ENCODE peak calls at places on chromosome 20, in five cellular contexts. C is A549, K is foreskin fibroblast, O is AG04449, X is cardiac muscle cell. T is an unnamed sample.

GRCh38 chr20:20410678-20411077 is 42.8 kb downstream of the INSM1 start:
- DNase-seq in C (no peak), K (no peak), O (no peak), X (peak; percentile 71), T (no peak)

GRCh38 chr20:42530855-42531674 is 658.6 kb downstream of the PTPRT start:
- DNase-seq in C (peak; percentile 33), K (no peak), O (no peak), X (peak; percentile 36), T (no peak)

GRCh38 chr20:15930324-15931305 is 642.6 kb downstream of the KIF16B start:
- DNase-seq in C (peak; percentile 43), K (peak; percentile 59), O (no peak), X (peak; percentile 23), T (no peak)

GRCh38 chr20:37392441-37393195 is 46.7 kb downstream of the SRC start:
- DNase-seq in C (peak; percentile 84), K (no peak), O (no peak), X (no peak), T (no peak)

GRCh38 chr20:29427201-29428060 is 1830.0 kb upstream of the DEFB115 start:
- DNase-seq in C (peak; percentile 57), K (no peak), O (no peak), X (no peak), T (no peak)

GRCh38 chr20:61289166-61289565 is 37.1 kb downstream of the CDH4 start:
- DNase-seq in C (no peak), K (no peak), O (no peak), X (no peak), T (no peak)

GRCh38 chr20:21433329-21433890 is 36.1 kb upstream of the NKX2-4 start:
- DNase-seq in C (peak; percentile 4), K (peak; percentile 22), O (peak; percentile 5), X (no peak), T (no peak)

GRCh38 chr20:24235740-24236139 is 233.7 kb upstream of the SYNDIG1 start:
- DNase-seq in C (no peak), K (no peak), O (no peak), X (no peak), T (no peak)

GRCh38 chr20:10067305-10067704 is 32.5 kb downstream of the ANKEF1 start:
- DNase-seq in C (no peak), K (no peak), O (no peak), X (no peak), T (no peak)

GRCh38 chr20:20926222-20926905 is 179.8 kb downstream of the LINC00237 start:
- DNase-seq in C (no peak), K (no peak), O (no peak), X (no peak), T (no peak)

GRCh38 chr20:63054103-63054474 is 47.3 kb upstream of the BHLHE23 start:
- DNase-seq in C (no peak), K (no peak), O (no peak), X (no peak), T (no peak)

GRCh38 chr20:23666698-23667097 is 22.1 kb downstream of the CST4 start:
- DNase-seq in C (no peak), K (no peak), O (no peak), X (no peak), T (no peak)

GRCh38 chr20:62476074-62476838 is 461 bp upstream of the GATA5 start:
- DNase-seq in C (peak; percentile 48), K (no peak), O (no peak), X (peak; percentile 93), T (no peak)

GRCh38 chr20:56752274-56752673 is 123.2 kb downstream of the TFAP2C start:
- DNase-seq in C (peak; percentile 39), K (peak; percentile 20), O (no peak), X (no peak), T (peak; percentile 58)

GRCh38 chr20:44979090-44979621 is 12.8 kb downstream of the STK4 start:
- DNase-seq in C (no peak), K (no peak), O (no peak), X (no peak), T (no peak)

GRCh38 chr20:63746766-63747315 is 7.3 kb downstream of the SLC2A4RG start:
- DNase-seq in C (no peak), K (no peak), O (no peak), X (no peak), T (no peak)

GRCh38 chr20:47672166-47672565 is 113.1 kb downstream of the SULF2 start:
- DNase-seq in C (no peak), K (no peak), O (no peak), X (no peak), T (no peak)

GRCh38 chr20:53045941-53046340 is 73.8 kb downstream of the TSHZ2 start:
- DNase-seq in C (no peak), K (no peak), O (no peak), X (peak; percentile 80), T (no peak)

GRCh38 chr20:32018269-32019155 is 8.3 kb downstream of the CCM2L start:
- DNase-seq in C (peak; percentile 44), K (no peak), O (no peak), X (peak; percentile 73), T (no peak)

GRCh38 chr20:31922588-31922987 is 29.3 kb downstream of the PDRG1 start:
- DNase-seq in C (no peak), K (no peak), O (no peak), X (no peak), T (no peak)

GRCh38 chr20:52972965-52973819 is 1.0 kb downstream of the TSHZ2 start:
- DNase-seq in C (no peak), K (no peak), O (no peak), X (peak; percentile 69), T (no peak)

GRCh38 chr20:45343445-45343866 is 4.8 kb downstream of the SDC4 start:
- DNase-seq in C (no peak), K (no peak), O (no peak), X (no peak), T (no peak)

GRCh38 chr20:62969179-62969760 is 16.8 kb downstream of the SLC17A9 start:
- DNase-seq in C (no peak), K (no peak), O (no peak), X (no peak), T (no peak)

GRCh38 chr20:38172344-38172743 is 7.3 kb upstream of the TGM2 start:
- DNase-seq in C (peak; percentile 56), K (no peak), O (no peak), X (no peak), T (no peak)

GRCh38 chr20:19616620-19617019 is 141.4 kb upstream of the RIN2 start:
- DNase-seq in C (no peak), K (no peak), O (no peak), X (peak; percentile 9), T (no peak)

GRCh38 chr20:56439784-56440291 is 27.8 kb downstream of the CASS4 start:
- DNase-seq in C (no peak), K (peak; percentile 99), O (peak; percentile 98), X (no peak), T (peak; percentile 93)

DNA sequence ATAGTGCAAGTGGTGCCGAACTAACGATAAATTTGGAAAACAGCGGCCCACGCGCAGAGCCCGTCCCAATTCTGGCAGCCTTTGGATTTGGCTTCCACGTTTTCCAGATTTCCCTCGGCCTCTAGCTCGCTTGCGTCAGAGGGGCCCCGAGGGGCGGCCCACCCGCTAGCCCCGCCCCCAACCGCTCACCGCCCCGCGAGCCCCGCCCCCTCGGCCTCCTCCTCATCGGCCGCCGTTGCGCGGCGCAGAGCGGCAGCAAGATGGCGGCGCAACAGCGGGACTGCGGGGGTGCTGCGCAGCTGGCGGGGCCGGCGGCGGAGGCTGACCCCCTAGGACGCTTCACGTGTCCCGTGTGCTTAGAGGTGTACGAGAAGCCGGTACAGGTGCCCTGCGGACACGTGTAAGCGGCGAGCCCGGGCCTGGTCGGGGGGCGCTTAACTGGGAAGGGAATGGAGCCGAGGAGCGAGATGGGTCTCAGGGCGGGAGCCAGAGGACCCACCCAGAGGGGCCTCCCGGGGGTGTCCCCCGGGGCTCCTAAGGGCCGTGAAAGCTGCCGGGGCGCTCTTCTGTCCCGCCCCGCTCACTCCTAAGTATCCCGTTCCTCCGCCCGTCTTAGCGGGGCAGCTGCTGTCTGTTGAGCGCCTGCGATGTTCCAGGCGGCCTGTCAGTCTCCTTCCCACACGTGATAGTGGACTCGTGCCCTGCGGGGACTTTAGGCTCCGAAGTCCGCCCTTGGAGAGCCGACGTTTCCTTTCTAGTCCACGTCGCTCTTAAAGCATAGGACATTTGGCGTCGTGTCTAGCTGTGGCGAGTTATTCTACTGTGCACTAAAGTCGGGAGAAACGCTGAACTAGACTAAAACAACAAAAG is at the start of gene RNF114:
- DNase-seq in C (peak; percentile 90), K (peak; percentile 83), O (no peak), X (peak; percentile 95), T (peak; percentile 75)
- TF ChIP-seq CTCF in C (no peak), K (no peak), O (no peak), X (no peak), T (no peak)

GRCh38 chr20:14622796-14623195 is 285.4 kb upstream of the FLRT3 start:
- DNase-seq in C (peak; percentile 77), K (peak; percentile 38), O (no peak), X (no peak), T (no peak)
- TF ChIP-seq CTCF in C (no peak), K (no peak), O (no peak), X (no peak), T (no peak)

DNA sequence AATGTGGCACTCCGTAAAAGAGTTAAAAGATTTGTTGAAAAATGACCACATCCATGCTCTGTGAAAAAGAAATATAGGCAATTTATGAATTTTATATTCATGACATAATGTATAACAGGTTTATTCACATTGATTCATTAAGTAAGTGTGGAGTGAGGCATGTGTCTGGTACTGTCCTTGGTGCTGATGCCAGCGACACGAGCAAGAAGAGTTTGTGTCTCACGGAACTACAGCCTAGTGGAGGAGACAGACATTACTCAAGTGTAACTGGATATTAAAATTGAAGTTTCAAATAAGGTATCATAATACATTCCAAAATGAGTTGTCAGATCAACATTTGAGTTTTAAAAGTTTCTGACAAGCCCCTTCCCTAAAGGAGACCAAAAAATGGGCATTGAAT is 158.2 kb upstream of the PRND start:
- DNase-seq in C (peak; percentile 69), K (peak; percentile 75), O (no peak), X (peak; percentile 64), T (no peak)
- TF ChIP-seq CTCF in C (no peak), K (peak; percentile 22), O (peak; percentile 40), X (peak; percentile 32), T (peak; percentile 29)

GRCh38 chr20:418858-419365 is 10.8 kb downstream of the RBCK1 start:
- DNase-seq in C (no peak), K (no peak), O (no peak), X (no peak), T (no peak)

GRCh38 chr20:417801-418342 is 9.8 kb downstream of the RBCK1 start:
- DNase-seq in C (no peak), K (no peak), O (no peak), X (no peak), T (no peak)

GRCh38 chr20:420169-420620 is 12.1 kb downstream of the RBCK1 start:
- DNase-seq in C (no peak), K (no peak), O (no peak), X (no peak), T (no peak)

GRCh38 chr20:420721-421574 is 12.8 kb downstream of the RBCK1 start:
- DNase-seq in C (peak; percentile 70), K (no peak), O (no peak), X (no peak), T (no peak)

DNA sequence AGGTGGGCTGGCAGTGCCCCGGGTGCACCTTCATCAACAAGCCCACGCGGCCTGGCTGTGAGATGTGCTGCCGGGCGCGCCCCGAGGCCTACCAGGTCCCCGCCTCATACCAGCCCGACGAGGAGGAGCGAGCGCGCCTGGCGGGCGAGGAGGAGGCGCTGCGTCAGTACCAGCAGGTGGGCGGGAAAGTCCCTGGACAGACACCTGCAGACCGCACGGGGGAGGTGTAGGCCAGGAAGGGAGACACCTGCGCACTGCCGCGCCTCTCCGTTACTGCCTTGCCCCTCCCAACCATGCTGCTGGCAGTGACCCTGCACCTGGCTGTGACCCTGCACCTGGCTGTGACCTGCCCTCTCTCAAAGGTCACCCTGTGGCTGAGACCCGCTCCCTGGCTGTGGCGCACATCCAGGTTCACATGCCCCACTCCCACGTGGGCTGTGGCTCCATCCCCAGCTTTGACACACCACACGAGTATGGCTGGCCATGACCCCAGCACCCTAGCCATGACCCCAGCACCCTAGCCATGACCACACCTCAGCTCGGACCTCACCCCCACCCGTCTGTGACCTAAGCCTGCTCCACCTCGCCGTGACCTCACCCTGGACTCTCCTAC is 11.6 kb downstream of the RBCK1 start:
- DNase-seq in C (no peak), K (no peak), O (no peak), X (no peak), T (no peak)
- TF ChIP-seq CTCF in C (no peak), K (no peak), O (no peak), X (no peak), T (no peak)

T was measured in AG09319.